ENCODE peak calls at places on chromosomes 13 and 19, in six cellular contexts. B, A, W, U, D and M are unnamed samples.

GRCh38 chr13:43684947-43685725 is 101.6 kb downstream of the ENOX1 start:
- DNase-seq in B (no peak), A (no peak), W (no peak), U (no peak), D (no peak), M (no peak)

GRCh38 chr13:52156724-52157251 is 2.6 kb downstream of the NEK3 start:
- DNase-seq in B (no peak), A (no peak), W (peak; percentile 32), U (no peak), D (no peak), M (no peak)

GRCh38 chr13:32086366-32086765 is 54.8 kb downstream of the FRY start:
- DNase-seq in B (no peak), A (no peak), W (peak; percentile 57), U (no peak), D (no peak), M (no peak)

GRCh38 chr19:947707-948533 is 22.1 kb downstream of the ARID3A start:
- DNase-seq in B (no peak), A (no peak), W (no peak), U (peak; percentile 10), D (peak; percentile 43), M (no peak)

GRCh38 chr19:14361824-14362223 is 19.4 kb upstream of the ADGRE5 start:
- DNase-seq in B (no peak), A (no peak), W (peak; percentile 63), U (no peak), D (no peak), M (no peak)

GRCh38 chr13:40438022-40438692 is 228.3 kb downstream of the FOXO1 start:
- DNase-seq in B (no peak), A (no peak), W (no peak), U (no peak), D (no peak), M (no peak)

GRCh38 chr13:94054159-94054558 is 425.3 kb downstream of the DCT start:
- DNase-seq in B (no peak), A (no peak), W (no peak), U (no peak), D (no peak), M (no peak)

GRCh38 chr13:71712988-71713653 is 153.9 kb downstream of the DACH1 start:
- DNase-seq in B (no peak), A (no peak), W (peak; percentile 30), U (peak; percentile 60), D (no peak), M (no peak)

GRCh38 chr19:44975444-44975843 is 20.3 kb downstream of the CLPTM1 start:
- DNase-seq in B (no peak), A (no peak), W (no peak), U (no peak), D (no peak), M (no peak)

GRCh38 chr13:58397596-58398387 is 766.2 kb downstream of the PCDH17 start:
- DNase-seq in B (no peak), A (no peak), W (no peak), U (no peak), D (no peak), M (no peak)

GRCh38 chr13:111458739-111459138 is 138.3 kb downstream of the TEX29 start:
- DNase-seq in B (no peak), A (no peak), W (no peak), U (no peak), D (no peak), M (no peak)

GRCh38 chr13:41780736-41781708 is 179.9 kb downstream of the VWA8 start:
- DNase-seq in B (no peak), A (no peak), W (peak; percentile 91), U (no peak), D (no peak), M (no peak)

GRCh38 chr19:13689050-13689449 is 75.3 kb upstream of the MRI1 start:
- DNase-seq in B (no peak), A (no peak), W (peak; percentile 41), U (no peak), D (no peak), M (no peak)

GRCh38 chr13:112885782-112886268 is 83.2 kb upstream of the MCF2L start:
- DNase-seq in B (no peak), A (peak; percentile 93), W (peak; percentile 94), U (peak; percentile 95), D (peak; percentile 60), M (no peak)

GRCh38 chr19:3366761-3367571 is 583 bp downstream of the NFIC start:
- DNase-seq in B (no peak), A (peak; percentile 83), W (peak; percentile 52), U (no peak), D (no peak), M (no peak)

GRCh38 chr13:66665991-66666390 is 564.1 kb downstream of the PCDH9 start:
- DNase-seq in B (no peak), A (no peak), W (peak; percentile 68), U (peak; percentile 67), D (no peak), M (no peak)

GRCh38 chr19:45294291-45295029 is 28.2 kb downstream of the CKM start:
- DNase-seq in B (no peak), A (peak; percentile 51), W (no peak), U (no peak), D (no peak), M (no peak)

GRCh38 chr19:28670894-28671293 is 542.1 kb downstream of the UQCRFS1 start:
- DNase-seq in B (no peak), A (no peak), W (no peak), U (no peak), D (no peak), M (no peak)
- H3K9me3 ChIP-seq in B (no peaks in the 10 kb centered on the region), A (no peaks in the 10 kb centered on the region), W (no peaks in the 10 kb centered on the region), U (no peaks in the 10 kb centered on the region), D (no peaks in the 10 kb centered on the region), M (no peaks in the 10 kb centered on the region)

GRCh38 chr19:48452255-48452654 is 3.1 kb upstream of the KCNJ14 start:
- DNase-seq in B (no peak), A (no peak), W (no peak), U (peak; percentile 56), D (no peak), M (no peak)
- H3K9me3 ChIP-seq in B (no peaks in the 10 kb centered on the region), A (no peaks in the 10 kb centered on the region), W (no peaks in the 10 kb centered on the region), U (no peaks in the 10 kb centered on the region), D (no peaks in the 10 kb centered on the region), M (no peaks in the 10 kb centered on the region)

GRCh38 chr13:113965383-113965874 is 8.4 kb downstream of the C13orf46 start:
- DNase-seq in B (no peak), A (no peak), W (no peak), U (no peak), D (no peak), M (no peak)

GRCh38 chr13:113962386-113962785 is 11.5 kb downstream of the C13orf46 start:
- DNase-seq in B (no peak), A (peak; percentile 12), W (no peak), U (no peak), D (no peak), M (no peak)

GRCh38 chr13:113964251-113964995 is 9.5 kb downstream of the C13orf46 start:
- DNase-seq in B (no peak), A (peak; percentile 18), W (no peak), U (no peak), D (no peak), M (peak; percentile 1)

GRCh38 chr13:113962975-113963374 is 10.9 kb downstream of the C13orf46 start:
- DNase-seq in B (no peak), A (no peak), W (no peak), U (no peak), D (no peak), M (no peak)

GRCh38 chr13:113963376-113963775 is 10.5 kb downstream of the C13orf46 start:
- DNase-seq in B (no peak), A (peak; percentile 28), W (no peak), U (no peak), D (no peak), M (no peak)
- H3K9me3 ChIP-seq in B (no peaks in the 10 kb centered on the region), A (no peaks in the 10 kb centered on the region), W (no peaks in the 10 kb centered on the region), U (no peaks in the 10 kb centered on the region), D (no peaks in the 10 kb centered on the region), M (no peaks in the 10 kb centered on the region)

GRCh38 chr13:50535050-50535449 is 308.4 kb downstream of the DLEU7 start:
- DNase-seq in B (no peak), A (no peak), W (no peak), U (no peak), D (no peak), M (no peak)
- H3K9me3 ChIP-seq in B (no peaks in the 10 kb centered on the region), A (no peaks in the 10 kb centered on the region), W (no peaks in the 10 kb centered on the region), U (peaks cover 21% of the 10 kb centered on the region), D (no peaks in the 10 kb centered on the region), M (peaks cover 8% of the 10 kb centered on the region)

GRCh38 chr13:103386341-103386740 is 320.1 kb upstream of the SLC10A2 start:
- DNase-seq in B (no peak), A (no peak), W (peak; percentile 11), U (peak; percentile 46), D (no peak), M (no peak)

GRCh38 chr13:103394670-103395069 is 328.5 kb upstream of the SLC10A2 start:
- DNase-seq in B (no peak), A (no peak), W (no peak), U (no peak), D (no peak), M (no peak)

GRCh38 chr13:103388839-103389238 is 322.6 kb upstream of the SLC10A2 start:
- DNase-seq in B (no peak), A (no peak), W (no peak), U (no peak), D (no peak), M (no peak)
- H3K9me3 ChIP-seq in B (no peaks in the 10 kb centered on the region), A (no peaks in the 10 kb centered on the region), W (no peaks in the 10 kb centered on the region), U (no peaks in the 10 kb centered on the region), D (no peaks in the 10 kb centered on the region), M (no peaks in the 10 kb centered on the region)